ENCODE peak calls at places on chromosomes 6 and 20, in six cellular contexts. A is ovary, F is cardiac fibroblast, K is breast epithelium, R is suprapubic skin, M is fibroblast of lung. L is an unnamed sample.

GRCh38 chr20:7199867-7200266 is 432.4 kb downstream of the BMP2 start:
- DNase-seq in K (no peak), F (no peak), R (no peak), M (no peak), A (no peak), L (no peak)

GRCh38 chr20:51533291-51534172 is 9.0 kb downstream of the NFATC2 start:
- DNase-seq in M (no peak), R (no peak), A (no peak), F (peak; percentile 25), K (no peak), L (no peak)

GRCh38 chr6:16770701-16771569 is 9.7 kb upstream of the ATXN1 start:
- DNase-seq in M (peak; percentile 83), K (peak; percentile 48), F (peak; percentile 90), A (peak; percentile 83), R (peak; percentile 94), L (no peak)

GRCh38 chr6:136503303-136503702 is 46.9 kb downstream of the MAP7 start:
- DNase-seq in A (no peak), K (no peak), F (no peak), M (no peak), R (no peak), L (no peak)

GRCh38 chr20:64234291-64234791 is 21.2 kb upstream of the PCMTD2 start:
- DNase-seq in K (no peak), F (no peak), A (peak; percentile 15), R (no peak), M (no peak), L (no peak)

GRCh38 chr6:139540276-139540675 is 165.8 kb upstream of the CITED2 start:
- DNase-seq in M (peak; percentile 88), A (no peak), R (no peak), F (peak; percentile 93), K (no peak), L (peak; percentile 69)

GRCh38 chr20:49424536-49424935 is 57.9 kb downstream of the KCNB1 start:
- DNase-seq in F (no peak), R (no peak), K (no peak), A (no peak), M (no peak), L (no peak)

GRCh38 chr6:153727910-153728309 is 311.1 kb upstream of the OPRM1 start:
- DNase-seq in F (no peak), R (no peak), A (no peak), M (no peak), K (no peak), L (no peak)

GRCh38 chr6:79797912-79798311 is 149.4 kb downstream of the ELOVL4 start:
- DNase-seq in F (no peak), R (no peak), M (no peak), A (no peak), K (no peak), L (no peak)

GRCh38 chr6:36314221-36315014 is 22.3 kb downstream of the BNIP5 start:
- DNase-seq in M (no peak), K (no peak), R (no peak), A (no peak), F (no peak), L (no peak)

GRCh38 chr6:15508363-15509330 is 154.2 kb downstream of the DTNBP1 start:
- DNase-seq in R (no peak), M (no peak), A (peak; percentile 21), K (no peak), F (peak; percentile 44), L (no peak)

GRCh38 chr20:34705383-34706021 is 1.4 kb downstream of the TP53INP2 start:
- DNase-seq in F (peak; percentile 52), M (peak; percentile 21), A (no peak), R (no peak), K (peak; percentile 24), L (no peak)
- TF ChIP-seq CTCF in F (peak; percentile 8), M (peak; percentile 13), A (no peak), R (no peak), K (no peak), L (peak; percentile 7)

GRCh38 chr20:10728873-10729670 is 55.3 kb upstream of the JAG1 start:
- DNase-seq in K (no peak), M (peak; percentile 87), R (no peak), A (no peak), F (no peak), L (no peak)
- H3K4me3 ChIP-seq in K (no peak overlapping the region), M (no peak overlapping the region), R (no peak overlapping the region), A (no peak overlapping the region), F (no peak overlapping the region), L (no peak overlapping the region)

GRCh38 chr20:2756056-2756611 is 44.3 kb downstream of the CPXM1 start:
- DNase-seq in R (peak; percentile 57), K (no peak), F (peak; percentile 66), M (peak; percentile 53), A (peak; percentile 55), L (no peak)
- TF ChIP-seq CTCF in R (peak; percentile 9), K (peak; percentile 42), F (peak; percentile 88), M (peak; percentile 79), A (peak; percentile 54), L (peak; percentile 88)

GRCh38 chr20:53981752-53982437 is 88.5 kb downstream of the BCAS1 start:
- DNase-seq in F (no peak), R (no peak), A (no peak), K (no peak), M (no peak), L (no peak)

GRCh38 chr20:53978497-53978896 is 91.9 kb downstream of the BCAS1 start:
- DNase-seq in R (no peak), M (no peak), F (no peak), K (no peak), A (no peak), L (no peak)

GRCh38 chr20:53982624-53983023 is 87.8 kb downstream of the BCAS1 start:
- DNase-seq in K (no peak), M (no peak), R (no peak), A (no peak), F (no peak), L (no peak)

GRCh38 chr20:53981130-53981529 is 89.3 kb downstream of the BCAS1 start:
- DNase-seq in M (no peak), F (no peak), A (no peak), R (no peak), K (no peak), L (no peak)

GRCh38 chr20:53980101-53980500 is 90.3 kb downstream of the BCAS1 start:
- DNase-seq in A (no peak), K (no peak), M (peak; percentile 15), F (no peak), R (no peak), L (no peak)
- H3K4me3 ChIP-seq in A (no peak overlapping the region), K (no peak overlapping the region), M (no peak overlapping the region), F (no peak overlapping the region), R (no peak overlapping the region), L (no peak overlapping the region)

GRCh38 chr6:42451595-42452170 is at the start of gene TRERF1:
- DNase-seq in R (peak; percentile 86), F (peak; percentile 74), K (no peak), A (peak; percentile 65), M (peak; percentile 85), L (no peak)

GRCh38 chr6:42452171-42453026 is 673 bp upstream of the TRERF1 start:
- DNase-seq in M (peak; percentile 91), A (peak; percentile 79), F (peak; percentile 77), K (no peak), R (peak; percentile 85), L (no peak)

GRCh38 chr6:42454428-42454791 is 2.7 kb upstream of the TRERF1 start:
- DNase-seq in F (no peak), K (no peak), M (no peak), R (no peak), A (peak; percentile 50), L (no peak)

GRCh38 chr6:42453649-42454427 is 2.1 kb upstream of the TRERF1 start:
- DNase-seq in A (peak; percentile 64), R (peak; percentile 82), M (peak; percentile 63), F (peak; percentile 60), K (no peak), L (no peak)

GRCh38 chr6:42453027-42453648 is 1.4 kb upstream of the TRERF1 start:
- DNase-seq in K (peak; percentile 68), A (peak; percentile 91), R (peak; percentile 91), F (peak; percentile 86), M (peak; percentile 92), L (peak; percentile 57)
- TF ChIP-seq CTCF in K (no peak), A (peak; percentile 7), R (no peak), F (no peak), M (no peak), L (no peak)

DNA sequence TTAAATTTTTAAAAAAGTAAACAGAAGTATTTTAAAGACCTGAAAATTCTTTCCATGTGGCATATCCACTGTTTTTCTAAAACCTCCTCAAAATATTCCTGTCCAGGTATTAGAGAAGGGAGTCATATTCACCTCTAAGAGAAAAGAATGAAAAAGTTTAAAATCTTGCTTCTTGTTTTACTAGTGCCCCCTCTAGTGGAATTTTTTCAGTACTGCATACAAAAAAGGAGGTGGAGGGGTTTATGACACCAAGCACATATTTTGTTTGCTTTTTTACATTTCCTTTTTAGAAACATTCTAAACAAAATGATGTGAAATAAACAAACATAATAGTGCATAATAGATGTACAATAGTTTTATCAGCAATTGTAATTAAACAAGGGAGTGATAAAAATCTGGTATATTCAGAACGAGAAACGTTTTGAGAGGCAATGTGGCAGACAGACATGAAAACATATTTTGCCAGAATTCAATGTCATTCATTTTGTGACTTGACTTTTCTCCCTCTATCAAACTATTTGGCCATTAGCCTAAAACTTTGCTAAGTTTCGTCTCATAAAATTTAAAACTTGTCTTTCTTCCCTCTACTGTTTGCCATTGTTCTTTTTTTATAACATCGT is 111.0 kb upstream of the TFAP2D start:
- DNase-seq in F (peak; percentile 56), M (peak; percentile 51), R (no peak), A (no peak), K (no peak), L (no peak)
- H3K4me3 ChIP-seq in F (no peak overlapping the region), M (no peak overlapping the region), R (no peak overlapping the region), A (no peak overlapping the region), K (no peak overlapping the region), L (no peak overlapping the region)

L was measured in AG09309.